ENCODE peak calls at places on chromosomes 1 and 21, in nine cellular contexts. N, A, W, X, B, K, D, M and R are unnamed samples.

GRCh38 chr1:204286323-204286714 is 72.5 kb upstream of the GOLT1A start:
- DNase-seq in N (no peak), A (no peak), W (no peak), X (no peak), B (no peak), K (no peak), D (no peak), M (no peak), R (no peak)

GRCh38 chr1:180424848-180425457 is 77.4 kb downstream of the ACBD6 start:
- DNase-seq in N (no peak), A (no peak), W (no peak), X (no peak), B (no peak), K (no peak), D (no peak), M (no peak), R (no peak)

GRCh38 chr1:17540255-17541001 is 930 bp downstream of the ARHGEF10L start:
- DNase-seq in N (peak; percentile 76), A (peak; percentile 67), W (no peak), X (no peak), B (peak; percentile 53), K (no peak), D (peak; percentile 42), M (no peak), R (peak; percentile 40)

GRCh38 chr1:115173151-115173550 is 83.8 kb upstream of the TSPAN2 start:
- DNase-seq in N (no peak), A (no peak), W (no peak), X (peak; percentile 47), B (no peak), K (no peak), D (no peak), M (no peak), R (no peak)

GRCh38 chr1:183195146-183195571 is 9.1 kb downstream of the LAMC2 start:
- DNase-seq in N (no peak), A (no peak), W (no peak), X (peak; percentile 60), B (no peak), K (no peak), D (no peak), M (peak; percentile 25), R (no peak)

GRCh38 chr1:204915856-204916485 is 45.3 kb downstream of the NFASC start:
- DNase-seq in N (no peak), A (no peak), W (no peak), X (no peak), B (no peak), K (no peak), D (no peak), M (peak; percentile 16), R (no peak)

GRCh38 chr1:21293537-21294265 is 3.4 kb upstream of the ECE1 start:
- DNase-seq in N (no peak), A (no peak), W (no peak), X (no peak), B (no peak), K (no peak), D (no peak), M (no peak), R (no peak)

GRCh38 chr1:50348449-50349241 is 74.6 kb downstream of the DMRTA2 start:
- DNase-seq in N (peak; percentile 38), A (peak; percentile 36), W (no peak), X (peak; percentile 77), B (peak; percentile 78), K (peak; percentile 42), D (peak; percentile 48), M (peak; percentile 40), R (peak; percentile 61)

GRCh38 chr1:159921700-159922498 is 3.4 kb downstream of the TAGLN2 start:
- DNase-seq in N (peak; percentile 58), A (peak; percentile 38), W (no peak), X (peak; percentile 34), B (no peak), K (no peak), D (no peak), M (peak; percentile 41), R (no peak)

GRCh38 chr1:165403835-165404482 is 41.0 kb downstream of the RXRG start:
- DNase-seq in N (no peak), A (no peak), W (no peak), X (no peak), B (peak; percentile 16), K (peak; percentile 45), D (peak; percentile 48), M (no peak), R (peak; percentile 33)

GRCh38 chr1:108010581-108010980 is 45.6 kb upstream of the VAV3 start:
- DNase-seq in N (no peak), A (no peak), W (no peak), X (no peak), B (no peak), K (no peak), D (no peak), M (no peak), R (no peak)

GRCh38 chr1:3283849-3284248 is 170.6 kb upstream of the ARHGEF16 start:
- DNase-seq in N (peak; percentile 75), A (peak; percentile 54), W (no peak), X (no peak), B (peak; percentile 13), K (peak; percentile 63), D (peak; percentile 50), M (peak; percentile 16), R (peak; percentile 52)

GRCh38 chr1:92736395-92736794 is 48.5 kb downstream of the EVI5 start:
- DNase-seq in N (no peak), A (no peak), W (no peak), X (peak; percentile 15), B (no peak), K (no peak), D (no peak), M (no peak), R (no peak)

GRCh38 chr1:154386643-154387352 is 18.3 kb upstream of the IL6R start:
- DNase-seq in N (no peak), A (no peak), W (no peak), X (no peak), B (no peak), K (no peak), D (no peak), M (peak; percentile 39), R (no peak)

GRCh38 chr21:46599251-46599572 is 5.7 kb downstream of the S100B start:
- DNase-seq in N (no peak), A (peak; percentile 68), W (no peak), X (peak; percentile 92), B (peak; percentile 33), K (no peak), D (peak; percentile 33), M (no peak), R (no peak)

GRCh38 chr1:84525738-84526137 is 19.4 kb upstream of the GNG5 start:
- DNase-seq in N (no peak), A (no peak), W (no peak), X (no peak), B (no peak), K (no peak), D (no peak), M (no peak), R (no peak)

GRCh38 chr1:114282751-114283403 is 129.2 kb upstream of the SYT6 start:
- DNase-seq in N (peak; percentile 86), A (peak; percentile 84), W (peak; percentile 79), X (peak; percentile 87), B (peak; percentile 94), K (peak; percentile 88), D (peak; percentile 84), M (peak; percentile 90), R (peak; percentile 88)

GRCh38 chr1:204426035-204426436 is 14.4 kb upstream of the PPP1R15B start:
- DNase-seq in N (no peak), A (no peak), W (no peak), X (peak; percentile 89), B (no peak), K (peak; percentile 21), D (no peak), M (no peak), R (no peak)

GRCh38 chr1:30912913-30913652 is 4.5 kb upstream of the SDC3 start:
- DNase-seq in N (no peak), A (peak; percentile 63), W (no peak), X (no peak), B (peak; percentile 74), K (peak; percentile 34), D (peak; percentile 27), M (peak; percentile 59), R (peak; percentile 31)

GRCh38 chr21:45539046-45539795 is 3.0 kb downstream of the SLC19A1 start:
- DNase-seq in N (peak; percentile 24), A (peak; percentile 7), W (peak; percentile 49), X (no peak), B (no peak), K (peak; percentile 26), D (peak; percentile 1), M (peak; percentile 26), R (no peak)
- H3K4me1 ChIP-seq in N (peaks cover 18% of the 10 kb centered on the region), A (peaks cover 5% of the 10 kb centered on the region), W (peaks cover 4% of the 10 kb centered on the region), X (peaks cover 7% of the 10 kb centered on the region), B (peaks cover 24% of the 10 kb centered on the region), K (peaks cover 46% of the 10 kb centered on the region), D (peaks cover 23% of the 10 kb centered on the region), M (peaks cover 13% of the 10 kb centered on the region), R (peaks cover 14% of the 10 kb centered on the region)

GRCh38 chr1:206698011-206698410 is 13.3 kb downstream of the MAPKAPK2 start:
- DNase-seq in N (no peak), A (no peak), W (no peak), X (no peak), B (no peak), K (no peak), D (no peak), M (no peak), R (no peak)
- H3K27ac ChIP-seq in N (no peak overlapping the region), A (peak overlapping the region; percentile 97), W (no peak overlapping the region), X (no peak overlapping the region), B (no peak overlapping the region), K (no peak overlapping the region), D (no peak overlapping the region), M (no peak overlapping the region), R (no peak overlapping the region)

GRCh38 chr21:42655797-42656770 is 2.7 kb downstream of the PDE9A start:
- DNase-seq in N (no peak), A (no peak), W (no peak), X (no peak), B (no peak), K (no peak), D (peak; percentile 59), M (peak; percentile 68), R (no peak)

GRCh38 chr21:42653492-42654061 is at the start of gene PDE9A:
- DNase-seq in N (peak; percentile 60), A (peak; percentile 38), W (no peak), X (no peak), B (no peak), K (no peak), D (peak; percentile 63), M (peak; percentile 55), R (peak; percentile 52)

GRCh38 chr21:42654913-42655796 is 1.7 kb downstream of the PDE9A start:
- DNase-seq in N (no peak), A (no peak), W (no peak), X (no peak), B (no peak), K (no peak), D (no peak), M (peak; percentile 65), R (no peak)

GRCh38 chr21:42652527-42653491 is 612 bp upstream of the PDE9A start:
- DNase-seq in N (peak; percentile 59), A (peak; percentile 70), W (no peak), X (peak; percentile 31), B (peak; percentile 32), K (peak; percentile 75), D (peak; percentile 94), M (peak; percentile 56), R (peak; percentile 77)

GRCh38 chr21:42654179-42654912 is 925 bp downstream of the PDE9A start:
- DNase-seq in N (no peak), A (no peak), W (no peak), X (no peak), B (no peak), K (no peak), D (peak; percentile 48), M (no peak), R (no peak)
- TF ChIP-seq POLR2A in N (no peak), A (no peak), W (no peak), X (no peak), B (no peak), K (no peak), D (no peak), M (no peak), R (no peak)

GRCh38 chr1:39199593-39199992 is 4.9 kb upstream of the MACF1 start:
- DNase-seq in N (no peak), A (no peak), W (no peak), X (no peak), B (no peak), K (no peak), D (no peak), M (no peak), R (no peak)
- H3K4me1 ChIP-seq in N (peaks cover 7% of the 10 kb centered on the region), A (peaks cover 11% of the 10 kb centered on the region), W (peaks cover 28% of the 10 kb centered on the region), X (peaks cover 13% of the 10 kb centered on the region), B (peaks cover 32% of the 10 kb centered on the region), K (peaks cover 22% of the 10 kb centered on the region), D (peaks cover 16% of the 10 kb centered on the region), M (peaks cover 23% of the 10 kb centered on the region), R (peaks cover 43% of the 10 kb centered on the region)